ENCODE peak calls at places on chromosomes 2 and 18, in eight cellular contexts. One of them, this sample, is unnamed.

GRCh38 chr2:1868683-1869141 is 124.4 kb upstream of the PXDN start:
- DNase-seq in pancreas: no peak
- DNase-seq in lung: no peak
- DNase-seq in NT2/D1: peak; percentile 15
- DNase-seq in hepatocyte: no peak
- DNase-seq in WERI-Rb-1: no peak
- DNase-seq in A673: no peak
- DNase-seq in epithelial cell of esophagus: no peak
- DNase-seq in this sample: no peak

GRCh38 chr2:228698963-228699362 is 517.5 kb upstream of the SPHKAP start:
- DNase-seq in WERI-Rb-1: no peak
- DNase-seq in hepatocyte: no peak
- DNase-seq in lung: no peak
- DNase-seq in A673: no peak
- DNase-seq in pancreas: no peak
- DNase-seq in NT2/D1: no peak
- DNase-seq in epithelial cell of esophagus: peak; percentile 49
- DNase-seq in this sample: no peak

GRCh38 chr2:188869560-188869959 is 104.6 kb upstream of the COL3A1 start:
- DNase-seq in hepatocyte: peak; percentile 7
- DNase-seq in epithelial cell of esophagus: peak; percentile 12
- DNase-seq in lung: no peak
- DNase-seq in A673: peak; percentile 11
- DNase-seq in WERI-Rb-1: no peak
- DNase-seq in pancreas: no peak
- DNase-seq in NT2/D1: no peak
- DNase-seq in this sample: no peak

GRCh38 chr2:81624825-81625224 is 1320.3 kb upstream of the LRRTM1 start:
- DNase-seq in pancreas: no peak
- DNase-seq in epithelial cell of esophagus: no peak
- DNase-seq in WERI-Rb-1: no peak
- DNase-seq in hepatocyte: no peak
- DNase-seq in A673: no peak
- DNase-seq in NT2/D1: no peak
- DNase-seq in lung: no peak
- DNase-seq in this sample: no peak

GRCh38 chr18:9132628-9133027 is 4.0 kb upstream of the ANKRD12 start:
- DNase-seq in pancreas: no peak
- DNase-seq in NT2/D1: no peak
- DNase-seq in lung: no peak
- DNase-seq in hepatocyte: no peak
- DNase-seq in epithelial cell of esophagus: no peak
- DNase-seq in WERI-Rb-1: no peak
- DNase-seq in A673: no peak
- DNase-seq in this sample: no peak

GRCh38 chr2:132642415-132642814 is 27.6 kb downstream of the LYPD1 start:
- DNase-seq in A673: no peak
- DNase-seq in WERI-Rb-1: no peak
- DNase-seq in epithelial cell of esophagus: no peak
- DNase-seq in hepatocyte: no peak
- DNase-seq in lung: no peak
- DNase-seq in NT2/D1: no peak
- DNase-seq in pancreas: no peak
- DNase-seq in this sample: no peak

GRCh38 chr2:10704034-10704594 is 14.3 kb upstream of the NOL10 start:
- DNase-seq in WERI-Rb-1: no peak
- DNase-seq in lung: no peak
- DNase-seq in A673: no peak
- DNase-seq in epithelial cell of esophagus: no peak
- DNase-seq in pancreas: no peak
- DNase-seq in NT2/D1: no peak
- DNase-seq in hepatocyte: no peak
- DNase-seq in this sample: no peak

GRCh38 chr2:188328419-188328818 is 36.7 kb downstream of the GULP1 start:
- DNase-seq in hepatocyte: no peak
- DNase-seq in NT2/D1: no peak
- DNase-seq in pancreas: no peak
- DNase-seq in epithelial cell of esophagus: no peak
- DNase-seq in WERI-Rb-1: no peak
- DNase-seq in lung: no peak
- DNase-seq in A673: no peak
- DNase-seq in this sample: no peak

GRCh38 chr2:152067823-152068222 is 31.0 kb downstream of the CACNB4 start:
- DNase-seq in lung: no peak
- DNase-seq in A673: no peak
- DNase-seq in NT2/D1: no peak
- DNase-seq in epithelial cell of esophagus: peak; percentile 68
- DNase-seq in WERI-Rb-1: no peak
- DNase-seq in hepatocyte: no peak
- DNase-seq in pancreas: no peak
- DNase-seq in this sample: no peak

DNA sequence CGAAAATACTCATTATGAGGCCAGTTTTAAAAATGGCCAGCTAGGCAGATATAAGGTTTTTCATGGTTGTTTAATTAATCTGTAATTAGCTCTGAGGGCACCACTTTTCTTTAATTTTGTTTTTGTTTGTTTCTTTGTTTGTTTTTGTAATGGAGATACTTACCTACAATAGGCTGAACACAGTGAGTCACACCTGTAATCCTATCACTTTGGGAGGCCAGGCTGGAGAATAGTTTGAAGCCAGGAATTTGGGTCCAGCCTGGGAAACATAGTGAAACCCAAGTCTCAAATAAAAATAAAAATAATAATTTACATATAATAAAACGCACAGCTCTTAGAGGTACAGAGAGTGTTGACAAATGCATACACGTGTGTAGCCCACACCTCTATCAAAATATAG is 56.8 kb upstream of the MSH2 start:
- DNase-seq in A673: no peak
- DNase-seq in pancreas: no peak
- DNase-seq in hepatocyte: no peak
- DNase-seq in lung: no peak
- DNase-seq in WERI-Rb-1: no peak
- DNase-seq in epithelial cell of esophagus: no peak
- DNase-seq in NT2/D1: no peak
- DNase-seq in this sample: no peak
- H3K4me3 ChIP-seq in A673: no peak overlapping the region
- H3K4me3 ChIP-seq in pancreas: no peak overlapping the region
- H3K4me3 ChIP-seq in hepatocyte: peak overlapping the region; percentile 12
- H3K4me3 ChIP-seq in lung: no peak overlapping the region
- H3K4me3 ChIP-seq in WERI-Rb-1: no peak overlapping the region
- H3K4me3 ChIP-seq in epithelial cell of esophagus: no peak overlapping the region
- H3K4me3 ChIP-seq in NT2/D1: no peak overlapping the region
- H3K4me3 ChIP-seq in this sample: no peak overlapping the region

GRCh38 chr2:190649035-190649797 is at the start of gene NAB1:
- DNase-seq in A673: peak; percentile 57
- DNase-seq in lung: peak; percentile 57
- DNase-seq in epithelial cell of esophagus: peak; percentile 53
- DNase-seq in pancreas: peak; percentile 56
- DNase-seq in WERI-Rb-1: peak; percentile 46
- DNase-seq in NT2/D1: no peak
- DNase-seq in hepatocyte: no peak
- DNase-seq in this sample: peak; percentile 76

GRCh38 chr2:190649798-190650390 is 1.0 kb downstream of the NAB1 start:
- DNase-seq in hepatocyte: no peak
- DNase-seq in A673: peak; percentile 53
- DNase-seq in pancreas: no peak
- DNase-seq in WERI-Rb-1: no peak
- DNase-seq in NT2/D1: no peak
- DNase-seq in epithelial cell of esophagus: peak; percentile 35
- DNase-seq in lung: no peak
- DNase-seq in this sample: peak; percentile 69

GRCh38 chr2:190651413-190651812 is 2.5 kb downstream of the NAB1 start:
- DNase-seq in epithelial cell of esophagus: no peak
- DNase-seq in NT2/D1: no peak
- DNase-seq in A673: no peak
- DNase-seq in pancreas: no peak
- DNase-seq in lung: no peak
- DNase-seq in WERI-Rb-1: no peak
- DNase-seq in hepatocyte: no peak
- DNase-seq in this sample: no peak

GRCh38 chr2:190646780-190647626 is 1.9 kb upstream of the NAB1 start:
- DNase-seq in epithelial cell of esophagus: no peak
- DNase-seq in WERI-Rb-1: no peak
- DNase-seq in lung: no peak
- DNase-seq in A673: peak; percentile 41
- DNase-seq in hepatocyte: no peak
- DNase-seq in pancreas: no peak
- DNase-seq in NT2/D1: no peak
- DNase-seq in this sample: no peak

DNA sequence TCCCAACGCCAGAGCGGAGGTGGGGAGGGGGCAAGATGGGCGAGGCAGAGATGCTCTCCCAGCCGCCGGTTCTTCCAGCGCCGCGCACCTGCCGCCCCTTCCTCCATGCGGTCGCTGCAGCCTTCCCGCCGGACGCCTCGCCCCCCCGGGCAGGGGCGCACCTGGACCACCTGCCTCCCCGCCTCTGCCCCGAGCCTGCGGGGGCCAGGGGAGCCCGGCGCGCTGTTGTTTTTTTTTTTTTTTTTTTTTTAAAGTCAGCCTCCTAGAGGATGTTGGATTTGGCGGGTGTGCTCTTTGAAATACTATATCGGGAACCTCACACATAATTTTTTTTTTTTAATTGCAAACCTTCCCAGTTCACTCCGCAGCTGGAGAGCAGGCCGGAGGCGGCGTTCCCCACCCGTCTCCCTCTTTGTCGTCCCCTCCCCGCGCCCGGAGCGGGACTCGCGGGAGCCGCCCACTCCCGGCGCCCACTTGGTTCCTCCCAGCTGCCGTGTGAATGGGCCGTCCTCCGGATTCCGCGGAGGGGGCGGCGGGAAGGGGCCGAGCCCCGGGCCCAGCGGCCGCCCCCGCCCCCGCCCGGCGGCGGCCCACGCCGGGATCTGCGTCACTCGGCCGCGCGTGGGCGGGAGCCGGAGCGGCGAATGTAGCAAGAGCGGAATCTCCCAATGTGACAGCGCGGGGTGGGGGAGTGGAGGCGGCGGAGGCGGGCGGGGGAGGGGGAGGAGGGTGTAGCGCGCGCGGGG is 421 bp upstream of the NAB1 start:
- DNase-seq in hepatocyte: peak; percentile 94
- DNase-seq in A673: peak; percentile 94
- DNase-seq in NT2/D1: no peak
- DNase-seq in epithelial cell of esophagus: peak; percentile 89
- DNase-seq in lung: peak; percentile 89
- DNase-seq in WERI-Rb-1: peak; percentile 89
- DNase-seq in pancreas: peak; percentile 84
- DNase-seq in this sample: peak; percentile 85
- H3K4me3 ChIP-seq in hepatocyte: peak overlapping the region; percentile 74
- H3K4me3 ChIP-seq in A673: peak overlapping the region; percentile 65
- H3K4me3 ChIP-seq in NT2/D1: peak overlapping the region; percentile 53
- H3K4me3 ChIP-seq in epithelial cell of esophagus: peak overlapping the region; percentile 51
- H3K4me3 ChIP-seq in lung: peak overlapping the region; percentile 64
- H3K4me3 ChIP-seq in WERI-Rb-1: peak overlapping the region; percentile 93
- H3K4me3 ChIP-seq in pancreas: peak overlapping the region; percentile 71
- H3K4me3 ChIP-seq in this sample: peak overlapping the region; percentile 55

DNA sequence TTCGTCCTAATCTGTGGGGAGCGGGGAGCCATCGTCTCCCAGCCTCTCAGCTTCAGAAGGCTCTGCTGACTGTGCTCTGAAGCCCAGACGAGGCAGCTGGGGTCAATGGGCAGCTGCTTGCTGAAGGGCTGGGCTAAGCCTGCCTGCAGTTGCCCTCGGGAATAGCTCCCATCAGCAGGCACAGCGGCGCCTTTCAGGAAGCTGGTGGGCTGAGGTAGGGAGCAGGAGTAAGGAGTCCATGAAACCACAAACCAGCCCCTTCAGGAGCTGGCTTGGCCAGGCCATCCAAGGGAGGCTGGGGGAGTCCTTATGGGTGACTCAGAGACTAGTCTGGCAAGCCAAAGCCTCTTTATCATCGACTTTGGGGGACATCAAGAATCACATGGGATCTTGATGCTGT is 113.1 kb downstream of the CLIP4 start:
- DNase-seq in hepatocyte: no peak
- DNase-seq in epithelial cell of esophagus: peak; percentile 29
- DNase-seq in lung: no peak
- DNase-seq in WERI-Rb-1: peak; percentile 68
- DNase-seq in A673: no peak
- DNase-seq in pancreas: no peak
- DNase-seq in NT2/D1: no peak
- DNase-seq in this sample: no peak
- H3K4me3 ChIP-seq in hepatocyte: no peak overlapping the region
- H3K4me3 ChIP-seq in epithelial cell of esophagus: no peak overlapping the region
- H3K4me3 ChIP-seq in lung: no peak overlapping the region
- H3K4me3 ChIP-seq in WERI-Rb-1: no peak overlapping the region
- H3K4me3 ChIP-seq in A673: no peak overlapping the region
- H3K4me3 ChIP-seq in pancreas: no peak overlapping the region
- H3K4me3 ChIP-seq in NT2/D1: no peak overlapping the region
- H3K4me3 ChIP-seq in this sample: no peak overlapping the region

GRCh38 chr2:193668557-193669323 is 1474.0 kb upstream of the TMEFF2 start:
- DNase-seq in A673: no peak
- DNase-seq in hepatocyte: no peak
- DNase-seq in pancreas: no peak
- DNase-seq in NT2/D1: no peak
- DNase-seq in epithelial cell of esophagus: no peak
- DNase-seq in WERI-Rb-1: no peak
- DNase-seq in lung: no peak
- DNase-seq in this sample: no peak

GRCh38 chr2:193670478-193670877 is 1475.7 kb upstream of the TMEFF2 start:
- DNase-seq in A673: no peak
- DNase-seq in lung: no peak
- DNase-seq in epithelial cell of esophagus: no peak
- DNase-seq in WERI-Rb-1: no peak
- DNase-seq in pancreas: no peak
- DNase-seq in hepatocyte: no peak
- DNase-seq in NT2/D1: no peak
- DNase-seq in this sample: no peak
- H3K4me3 ChIP-seq in A673: no peak overlapping the region
- H3K4me3 ChIP-seq in lung: no peak overlapping the region
- H3K4me3 ChIP-seq in epithelial cell of esophagus: no peak overlapping the region
- H3K4me3 ChIP-seq in WERI-Rb-1: no peak overlapping the region
- H3K4me3 ChIP-seq in pancreas: no peak overlapping the region
- H3K4me3 ChIP-seq in hepatocyte: no peak overlapping the region
- H3K4me3 ChIP-seq in NT2/D1: no peak overlapping the region
- H3K4me3 ChIP-seq in this sample: no peak overlapping the region

GRCh38 chr18:2907459-2908145 is 60.8 kb downstream of the EMILIN2 start:
- DNase-seq in WERI-Rb-1: no peak
- DNase-seq in A673: no peak
- DNase-seq in epithelial cell of esophagus: no peak
- DNase-seq in pancreas: no peak
- DNase-seq in lung: no peak
- DNase-seq in hepatocyte: no peak
- DNase-seq in NT2/D1: no peak
- DNase-seq in this sample: peak; percentile 52
- H3K4me3 ChIP-seq in WERI-Rb-1: peak overlapping the region; percentile 50
- H3K4me3 ChIP-seq in A673: peak overlapping the region; percentile 79
- H3K4me3 ChIP-seq in epithelial cell of esophagus: no peak overlapping the region
- H3K4me3 ChIP-seq in pancreas: no peak overlapping the region
- H3K4me3 ChIP-seq in lung: peak overlapping the region; percentile 65
- H3K4me3 ChIP-seq in hepatocyte: peak overlapping the region; percentile 75
- H3K4me3 ChIP-seq in NT2/D1: peak overlapping the region; percentile 61
- H3K4me3 ChIP-seq in this sample: peak overlapping the region; percentile 63

DNA sequence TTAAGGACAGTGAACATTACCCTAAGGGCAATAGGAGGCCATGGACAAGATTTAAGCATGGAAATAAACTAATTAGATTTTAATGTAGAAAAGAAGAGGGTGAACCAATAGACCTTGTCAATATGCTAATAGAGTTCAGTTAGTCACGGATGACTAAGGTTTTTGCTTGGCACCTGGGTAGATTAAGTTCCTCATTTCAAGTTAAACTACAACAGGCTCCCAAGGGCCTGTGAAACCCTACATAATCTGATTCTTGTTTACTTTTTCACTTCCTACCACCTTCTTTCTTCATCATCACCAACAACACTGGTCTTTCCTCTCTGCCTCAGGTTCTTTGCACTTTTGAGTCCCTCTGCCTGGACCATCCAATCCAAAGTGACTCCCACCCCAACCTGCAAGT is 14.8 kb downstream of the SP110 start:
- DNase-seq in A673: no peak
- DNase-seq in pancreas: no peak
- DNase-seq in hepatocyte: no peak
- DNase-seq in lung: no peak
- DNase-seq in WERI-Rb-1: no peak
- DNase-seq in NT2/D1: no peak
- DNase-seq in epithelial cell of esophagus: peak; percentile 21
- DNase-seq in this sample: peak; percentile 62
- H3K4me3 ChIP-seq in A673: no peak overlapping the region
- H3K4me3 ChIP-seq in pancreas: no peak overlapping the region
- H3K4me3 ChIP-seq in hepatocyte: no peak overlapping the region
- H3K4me3 ChIP-seq in lung: no peak overlapping the region
- H3K4me3 ChIP-seq in WERI-Rb-1: no peak overlapping the region
- H3K4me3 ChIP-seq in NT2/D1: no peak overlapping the region
- H3K4me3 ChIP-seq in epithelial cell of esophagus: no peak overlapping the region
- H3K4me3 ChIP-seq in this sample: no peak overlapping the region